ENCODE peak calls at places on chromosome X, in five cellular contexts. V, U, E, N and D are unnamed samples. For H3K4me1, the result is how much of the 10 kb centered on the place peaks cover.

GRCh38 chrX:111837226-111837625 is 38.8 kb upstream of the TRPC5OS start:
- DNase-seq in V (no peak), U (no peak), E (no peak), N (no peak), D (no peak)

GRCh38 chrX:119690921-119691716 is 1.8 kb downstream of the SEPTIN6 start:
- DNase-seq in V (peak), U (no peak), E (peak), N (no peak), D (no peak)

GRCh38 chrX:71098302-71098701 is 2.7 kb downstream of the FOXO4 start:
- DNase-seq in V (peak), U (peak), E (peak), N (peak), D (peak)

GRCh38 chrX:48632207-48632606 is 34.9 kb downstream of the WDR13 start:
- DNase-seq in V (no peak), U (no peak), E (no peak), N (no peak), D (no peak)

GRCh38 chrX:15664487-15665444 is at the start of gene CLTRN:
- DNase-seq in V (no peak), U (no peak), E (no peak), N (no peak), D (no peak)

GRCh38 chrX:101260435-101260834 is 30.7 kb downstream of the TAF7L start:
- DNase-seq in V (peak), U (no peak), E (peak), N (no peak), D (no peak)

GRCh38 chrX:7170903-7171302 is 22.9 kb upstream of the PUDP start:
- DNase-seq in V (peak), U (peak), E (no peak), N (no peak), D (no peak)

GRCh38 chrX:15416133-15416993 is 32.1 kb upstream of the VEGFD start:
- DNase-seq in V (no peak), U (no peak), E (peak), N (no peak), D (no peak)

GRCh38 chrX:74343970-74344622 is 40.1 kb downstream of the ZCCHC13 start:
- DNase-seq in V (peak), U (peak), E (peak), N (no peak), D (peak)

GRCh38 chrX:1325515-1326116 is 11.0 kb upstream of the IL3RA start:
- DNase-seq in V (no peak), U (no peak), E (no peak), N (no peak), D (peak)

GRCh38 chrX:25014366-25014838 is 1.4 kb downstream of the ARX start:
- DNase-seq in V (no peak), U (no peak), E (no peak), N (no peak), D (no peak)

GRCh38 chrX:25013593-25014365 is 2.0 kb downstream of the ARX start:
- DNase-seq in V (peak), U (no peak), E (no peak), N (no peak), D (no peak)

GRCh38 chrX:25011589-25012432 is 4.0 kb downstream of the ARX start:
- DNase-seq in V (no peak), U (no peak), E (no peak), N (no peak), D (no peak)

GRCh38 chrX:25012433-25012735 is 3.4 kb downstream of the ARX start:
- DNase-seq in V (no peak), U (no peak), E (peak), N (no peak), D (no peak)

DNA sequence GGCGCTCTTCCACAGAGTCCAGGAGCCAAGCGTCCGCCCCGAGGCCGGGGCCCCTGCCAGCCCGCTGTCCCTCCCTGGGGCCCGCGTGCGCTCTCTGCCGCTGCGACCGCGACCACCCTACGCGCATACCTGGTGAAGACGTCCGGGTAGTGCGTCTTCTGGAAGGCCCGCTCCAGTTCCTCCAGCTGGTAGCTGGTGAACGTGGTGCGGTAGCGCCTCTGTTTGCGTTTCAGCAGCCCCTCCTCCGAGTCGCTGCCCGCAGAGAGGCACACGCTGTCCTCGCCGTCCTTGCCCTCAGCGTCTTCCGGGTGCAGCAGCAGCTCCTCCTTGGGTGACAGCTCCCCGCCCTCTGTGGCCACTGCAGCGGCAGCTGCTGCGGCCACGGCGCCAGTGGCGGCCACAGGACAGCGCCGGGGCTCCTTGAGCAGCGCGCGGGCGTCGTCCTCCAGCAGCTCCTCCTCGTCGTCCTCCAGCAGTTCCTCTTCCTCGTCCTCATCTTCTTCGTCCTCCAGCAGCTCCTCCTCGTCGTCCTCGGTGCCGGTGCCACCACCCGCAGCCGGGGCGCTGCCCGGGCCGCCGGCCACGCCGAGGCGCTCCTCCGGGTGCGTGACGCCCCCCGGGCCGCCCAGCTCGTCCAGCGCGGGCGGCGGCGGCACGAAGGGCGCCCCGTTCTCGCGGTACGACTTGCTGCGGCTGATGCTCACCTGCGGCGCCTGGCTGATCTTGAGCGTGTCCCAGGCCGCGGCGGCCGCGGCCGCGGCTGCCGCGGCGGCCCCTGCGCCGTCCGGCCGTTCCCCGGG is 2.8 kb downstream of the ARX start:
- DNase-seq in V (peak), U (no peak), E (peak), N (no peak), D (no peak)
- H3K27ac ChIP-seq in V (no peak), U (no peak), E (no peak), N (no peak), D (no peak)

DNA sequence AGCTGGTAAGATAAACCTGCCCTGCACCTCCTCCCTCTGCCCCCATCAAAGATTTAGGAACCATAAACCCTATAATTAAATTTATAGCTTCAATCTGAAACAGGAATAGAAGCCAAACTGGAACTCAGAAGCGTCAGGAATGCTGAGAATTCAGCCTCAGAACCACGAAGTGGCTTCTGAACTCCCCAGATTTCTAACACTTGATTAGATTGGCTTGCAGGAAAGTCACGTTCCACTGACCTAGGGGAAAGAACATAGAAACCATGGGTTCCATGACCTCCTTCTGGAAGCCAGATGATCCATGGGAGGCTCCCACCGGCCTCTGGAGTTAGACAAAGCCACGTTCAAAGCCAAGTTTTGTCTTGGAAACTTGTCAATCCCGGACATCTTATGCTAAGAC is 356.5 kb downstream of the MID1IP1 start:
- DNase-seq in V (no peak), U (no peak), E (no peak), N (no peak), D (no peak)
- H3K4me1 ChIP-seq in V (under half), U (under half), E (under half), N (under half), D (under half)

GRCh38 chrX:41265615-41266014 is 68.3 kb upstream of the DDX3X start:
- DNase-seq in V (no peak), U (peak), E (peak), N (no peak), D (no peak)
- H3K4me3 ChIP-seq in V (no peak), U (no peak), E (peak), N (peak), D (no peak)

GRCh38 chrX:150465856-150466775 is 102.3 kb upstream of the MTM1 start:
- DNase-seq in V (no peak), U (no peak), E (no peak), N (no peak), D (peak)
- H3K27ac ChIP-seq in V (no peak), U (no peak), E (no peak), N (no peak), D (no peak)

DNA sequence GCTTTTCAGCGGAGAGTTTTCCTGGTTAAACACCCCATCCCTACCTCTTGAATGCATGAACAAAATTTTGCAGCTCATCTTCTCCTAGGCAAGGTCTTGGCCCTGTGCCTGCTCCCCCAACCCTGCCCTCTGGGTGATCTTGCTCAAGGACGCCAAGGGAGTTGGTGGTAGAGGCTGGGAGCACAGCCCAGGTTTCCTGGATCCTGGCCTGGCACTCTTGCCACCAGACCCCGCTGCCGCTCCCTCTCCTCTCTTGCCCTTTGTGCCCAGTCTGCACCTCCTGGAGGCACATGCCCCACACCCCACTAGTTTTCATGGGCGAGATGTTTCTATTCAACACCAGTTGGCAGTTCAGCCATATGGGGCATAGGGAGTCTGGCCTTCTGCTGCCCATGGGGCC is 37.3 kb downstream of the TSC22D3 start:
- DNase-seq in V (no peak), U (no peak), E (no peak), N (peak), D (no peak)
- H3K4me1 ChIP-seq in V (under half), U (under half), E (under half), N (half or more), D (under half)

GRCh38 chrX:129461801-129462456 is 61.4 kb downstream of the SMARCA1 start:
- DNase-seq in V (no peak), U (no peak), E (no peak), N (no peak), D (no peak)
- H3K4me3 ChIP-seq in V (no peak), U (no peak), E (no peak), N (no peak), D (no peak)